ENCODE peak calls at places on chromosomes 13 and 19, in nine cellular contexts. O is RCC 7860, H is T-helper 1 cell, I is endothelial cell, N is astrocyte, P is activated T-cell treated with anti-CD3 and anti-CD28 coated beads for 24 hours, R is fibroblast of gingiva, J is A549, V is IMR-90. E is an unnamed sample.

GRCh38 chr13:33017410-33017929 is 1.2 kb downstream of the KL start:
- DNase-seq in O (peak), H (no peak), I (peak), N (peak), P (peak), R (no peak), J (peak), V (peak), E (peak)

GRCh38 chr19:9842834-9843625 is 7.9 kb downstream of the PIN1 start:
- DNase-seq in O (no peak), H (no peak), I (no peak), N (no peak), P (no peak), R (no peak), J (no peak), V (no peak), E (no peak)

GRCh38 chr13:27919934-27920676 is at the start of gene PDX1:
- DNase-seq in O (no peak), H (no peak), I (peak), N (no peak), P (peak), R (no peak), J (peak), V (no peak), E (no peak)

GRCh38 chr13:35210234-35210633 is 266.3 kb downstream of the MAB21L1 start:
- DNase-seq in O (no peak), H (no peak), I (no peak), N (no peak), P (no peak), R (peak), J (no peak), V (no peak), E (peak)

GRCh38 chr19:17328517-17329060 is 6.1 kb downstream of the ANO8 start:
- DNase-seq in O (no peak), H (peak), I (no peak), N (no peak), P (no peak), R (no peak), J (no peak), V (no peak), E (no peak)

GRCh38 chr19:17944301-17944700 is 11.5 kb downstream of the CCDC124 start:
- DNase-seq in O (peak), H (no peak), I (no peak), N (peak), P (no peak), R (peak), J (no peak), V (peak), E (no peak)

GRCh38 chr13:57611956-57612355 is 19.6 kb upstream of the PCDH17 start:
- DNase-seq in O (no peak), H (no peak), I (no peak), N (no peak), P (no peak), R (no peak), J (no peak), V (no peak), E (no peak)

GRCh38 chr19:47330466-47330869 is 1.5 kb upstream of the C5AR2 start:
- DNase-seq in O (no peak), H (no peak), I (no peak), N (no peak), P (no peak), R (peak), J (no peak), V (peak), E (no peak)

GRCh38 chr13:102399791-102400618 is 1.8 kb downstream of the FGF14 start:
- DNase-seq in O (no peak), H (peak), I (peak), N (no peak), P (no peak), R (no peak), J (peak), V (no peak), E (no peak)

GRCh38 chr19:17775245-17775927 is 19.6 kb upstream of the B3GNT3 start:
- DNase-seq in O (no peak), H (no peak), I (peak), N (no peak), P (no peak), R (no peak), J (no peak), V (peak), E (peak)

GRCh38 chr19:1097810-1098176 is 2.6 kb upstream of the POLR2E start:
- DNase-seq in O (no peak), H (no peak), I (no peak), N (no peak), P (no peak), R (peak), J (no peak), V (no peak), E (no peak)

GRCh38 chr13:75391432-75392100 is 90.4 kb downstream of the TBC1D4 start:
- DNase-seq in O (no peak), H (no peak), I (no peak), N (no peak), P (no peak), R (no peak), J (no peak), V (peak), E (no peak)

GRCh38 chr19:32164384-32164992 is 180.9 kb upstream of the ZNF507 start:
- DNase-seq in O (no peak), H (no peak), I (no peak), N (no peak), P (no peak), R (no peak), J (no peak), V (no peak), E (no peak)

GRCh38 chr19:15283141-15283885 is 49.0 kb downstream of the BRD4 start:
- DNase-seq in O (no peak), H (no peak), I (no peak), N (peak), P (peak), R (peak), J (no peak), V (peak), E (no peak)

GRCh38 chr13:25064396-25064795 is 31.5 kb upstream of the PABPC3 start:
- DNase-seq in O (no peak), H (no peak), I (no peak), N (no peak), P (no peak), R (no peak), J (no peak), V (no peak), E (no peak)

GRCh38 chr13:106911020-106911419 is 343.1 kb upstream of the ARGLU1 start:
- DNase-seq in O (no peak), H (no peak), I (no peak), N (no peak), P (no peak), R (no peak), J (no peak), V (no peak), E (no peak)

GRCh38 chr13:77874406-77874805 is 44.2 kb downstream of the EDNRB start:
- DNase-seq in O (no peak), H (no peak), I (no peak), N (peak), P (no peak), R (peak), J (no peak), V (peak), E (no peak)

E was measured in NAMALWA.